ENCODE peak calls at places on chromosomes 1 and 21, in four cellular contexts. B is A549, R is K562, Q is HepG2. E is an unnamed sample.

GRCh38 chr1:210250998-210251679 is 18.5 kb downstream of the SERTAD4 start:
- DNase-seq in B (peak; percentile 33), R (no peak), Q (no peak), E (no peak)

GRCh38 chr1:31855038-31855845 is 39.4 kb upstream of the SPOCD1 start:
- DNase-seq in B (peak; percentile 38), R (peak; percentile 26), Q (peak; percentile 45), E (no peak)

GRCh38 chr1:58755468-58755872 is 28.4 kb downstream of the JUN start:
- DNase-seq in B (peak; percentile 76), R (peak; percentile 63), Q (peak; percentile 83), E (peak; percentile 33)

GRCh38 chr21:33300701-33301631 is 23.8 kb upstream of the IFNAR1 start:
- DNase-seq in B (no peak), R (peak; percentile 23), Q (no peak), E (no peak)

GRCh38 chr1:175900171-175900570 is 156.8 kb upstream of the TNR start:
- DNase-seq in B (no peak), R (no peak), Q (no peak), E (no peak)

GRCh38 chr1:224287714-224288113 is 42.3 kb downstream of the NVL start:
- DNase-seq in B (no peak), R (no peak), Q (no peak), E (no peak)

GRCh38 chr1:73761559-73761958 is 436.4 kb downstream of the LRRIQ3 start:
- DNase-seq in B (peak; percentile 9), R (no peak), Q (no peak), E (no peak)

GRCh38 chr1:227945891-227946623 is 1.7 kb downstream of the WNT9A start:
- DNase-seq in B (peak; percentile 63), R (peak; percentile 43), Q (peak; percentile 34), E (no peak)

GRCh38 chr1:206923009-206923960 is 1.5 kb upstream of the FCMR start:
- DNase-seq in B (no peak), R (no peak), Q (no peak), E (peak; percentile 81)

GRCh38 chr1:235835226-235835625 is 31.5 kb downstream of the LYST start:
- DNase-seq in B (no peak), R (no peak), Q (no peak), E (no peak)

GRCh38 chr1:116161877-116162390 is 50.7 kb downstream of the MAB21L3 start:
- DNase-seq in B (no peak), R (no peak), Q (no peak), E (no peak)

GRCh38 chr1:106910798-106911197 is 145.7 kb upstream of the PRMT6 start:
- DNase-seq in B (no peak), R (no peak), Q (no peak), E (no peak)

GRCh38 chr21:37220433-37220980 is 46.6 kb downstream of the VPS26C start:
- DNase-seq in B (peak; percentile 46), R (no peak), Q (peak; percentile 48), E (no peak)

GRCh38 chr1:207890136-207890738 is 20.7 kb downstream of the CD34 start:
- DNase-seq in B (no peak), R (no peak), Q (no peak), E (no peak)

GRCh38 chr1:219339466-219339865 is 165.8 kb downstream of the LYPLAL1 start:
- DNase-seq in B (no peak), R (no peak), Q (no peak), E (no peak)

GRCh38 chr1:168225476-168226190 is at the start of gene SFT2D2:
- DNase-seq in B (peak; percentile 84), R (peak; percentile 91), Q (peak; percentile 55), E (no peak)

GRCh38 chr1:43284711-43285110 is 670 bp downstream of the C1orf210 start:
- DNase-seq in B (no peak), R (no peak), Q (no peak), E (no peak)

GRCh38 chr1:90402893-90403849 is 313.9 kb downstream of the BARHL2 start:
- DNase-seq in B (peak; percentile 68), R (peak; percentile 3), Q (peak; percentile 89), E (no peak)

GRCh38 chr1:198556969-198557368 is 16.5 kb upstream of the ATP6V1G3 start:
- DNase-seq in B (no peak), R (peak; percentile 53), Q (no peak), E (peak; percentile 71)

GRCh38 chr1:185300152-185300551 is 16.9 kb downstream of the IVNS1ABP start:
- DNase-seq in B (no peak), R (no peak), Q (no peak), E (no peak)

GRCh38 chr1:246165826-246166709 is 341.0 kb downstream of the SMYD3 start:
- DNase-seq in B (peak; percentile 51), R (peak; percentile 65), Q (peak; percentile 41), E (no peak)

DNA sequence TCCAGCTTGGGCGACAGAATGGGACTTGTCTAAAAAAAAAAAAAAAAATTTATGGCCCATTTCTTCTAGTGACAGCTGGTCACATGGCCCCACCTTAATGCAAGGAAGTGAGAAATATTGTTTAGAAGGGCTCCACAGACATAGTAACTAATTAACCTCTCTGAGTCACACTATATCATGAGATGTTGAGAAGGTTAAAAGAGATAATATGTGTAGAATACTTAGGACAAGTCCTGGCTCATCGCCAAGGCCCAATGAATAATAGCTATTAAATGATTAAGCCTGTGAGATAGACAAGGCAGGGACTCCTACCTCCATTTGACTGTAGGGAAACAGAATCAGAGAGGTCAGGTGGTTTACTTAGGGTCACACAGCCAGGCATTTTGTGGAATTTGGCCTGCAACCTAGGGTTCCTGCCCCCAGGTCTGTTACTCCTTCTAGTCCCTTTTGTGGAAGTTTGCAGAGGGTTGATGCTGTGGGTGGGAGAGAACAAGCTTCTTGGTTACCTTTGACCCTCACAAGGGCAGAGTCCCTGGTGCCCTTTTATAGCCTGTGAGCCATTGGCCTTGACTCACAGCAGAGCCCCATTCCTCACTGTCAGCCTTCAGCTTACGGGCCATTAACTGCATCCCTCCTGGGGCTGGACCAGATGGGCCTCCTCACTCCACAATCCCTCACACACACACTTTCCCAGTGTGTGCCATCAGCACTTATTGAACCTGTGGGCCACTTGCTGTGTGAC is 48.5 kb downstream of the OPRD1 start:
- DNase-seq in B (peak; percentile 58), R (peak; percentile 41), Q (no peak), E (no peak)
- TF ChIP-seq ESRRA in B (no peak), R (no peak), Q (no peak), E (no peak)

GRCh38 chr1:39305555-39305954 is 101.1 kb downstream of the MACF1 start:
- DNase-seq in B (peak; percentile 4), R (no peak), Q (no peak), E (peak; percentile 5)

GRCh38 chr1:39295901-39296300 is 91.4 kb downstream of the MACF1 start:
- DNase-seq in B (no peak), R (peak; percentile 9), Q (no peak), E (no peak)

GRCh38 chr1:39297534-39297933 is 93.0 kb downstream of the MACF1 start:
- DNase-seq in B (no peak), R (no peak), Q (no peak), E (no peak)

GRCh38 chr1:39301606-39302005 is 97.1 kb downstream of the MACF1 start:
- DNase-seq in B (no peak), R (no peak), Q (no peak), E (no peak)
- TF ChIP-seq CHD2 in B (no peak), R (no peak), Q (no peak), E (no peak)

DNA sequence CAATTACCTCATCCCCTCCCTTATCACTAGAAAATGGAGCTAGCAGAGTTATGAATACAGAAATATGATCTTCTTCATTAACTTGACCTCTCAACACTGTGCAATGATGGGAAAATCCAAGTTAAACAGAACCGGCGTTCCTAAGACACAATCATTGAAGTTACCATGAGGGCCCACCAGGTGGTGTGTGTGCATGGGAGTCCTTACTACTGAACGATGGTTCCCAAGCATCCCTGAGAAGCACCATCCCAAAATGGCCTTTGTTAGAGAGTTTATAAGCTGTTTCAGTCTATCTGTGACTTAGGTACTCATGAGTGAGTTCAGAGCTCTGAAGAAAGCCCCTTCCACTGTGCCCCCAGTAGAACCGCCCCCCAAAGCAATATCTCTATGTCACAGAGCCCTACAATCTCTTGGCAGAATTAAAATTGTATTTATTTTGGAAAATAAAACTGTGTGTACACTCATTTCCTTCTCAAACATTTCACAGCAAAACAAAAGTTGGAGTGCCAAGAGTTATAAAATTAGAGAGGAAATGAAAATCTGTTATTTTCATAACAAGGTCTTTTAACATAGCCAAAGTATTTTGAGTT is 56.8 kb downstream of the PLD5 start:
- DNase-seq in B (peak; percentile 75), R (peak; percentile 54), Q (peak; percentile 29), E (no peak)
- TF ChIP-seq ESRRA in B (no peak), R (no peak), Q (no peak), E (no peak)

DNA sequence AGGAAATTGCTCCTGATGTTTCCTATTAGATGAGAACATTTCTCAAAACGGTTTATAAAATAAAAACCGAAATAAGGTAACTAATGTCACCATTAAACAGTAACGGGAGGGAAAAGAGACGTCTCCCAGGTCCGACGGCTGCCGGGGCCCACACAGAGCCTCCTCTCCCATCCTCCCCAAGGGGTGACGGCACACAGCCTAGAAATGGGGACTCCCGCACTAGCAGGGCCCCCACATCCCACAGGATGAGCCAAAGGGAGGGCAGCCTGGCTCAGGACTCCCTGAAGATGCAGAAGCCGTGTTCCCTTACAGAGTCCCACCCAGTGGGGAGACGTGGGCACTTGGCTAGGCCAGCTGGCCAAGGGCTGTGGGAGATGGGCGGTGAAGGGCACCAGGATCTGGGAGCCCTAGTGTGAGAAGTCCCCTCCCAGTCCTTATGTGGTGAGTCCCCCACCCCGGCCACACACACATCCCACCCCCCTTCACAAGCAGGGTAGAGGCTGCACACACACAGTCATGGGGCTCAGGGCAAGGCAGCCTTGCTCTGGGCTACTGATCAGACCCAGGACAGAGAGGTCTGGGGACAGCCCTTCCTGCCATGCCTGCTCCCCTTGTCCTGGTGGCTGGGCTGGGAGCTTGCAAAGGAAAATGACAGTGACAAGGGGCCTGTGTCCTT is 3.3 kb downstream of the KRTAP10-3 start:
- DNase-seq in B (no peak), R (no peak), Q (no peak), E (no peak)
- TF ChIP-seq CHD2 in B (no peak), R (no peak), Q (no peak), E (no peak)

E was measured in GM12878.